ENCODE peak calls at places on chromosome 19, in six cellular contexts. G is HFF-Myc; R is stimulated activated CD8-positive, alpha-beta memory T cell treated with anti-CD3 and anti-CD28 coated beads, Interleukin-4, amount 100 ng/mL, for 1 hour; I is H9; C is activated naive CD4-positive, alpha-beta T cell treated with anti-CD3 and anti-CD28 coated beads, Interleukin-2, amount 50 U/mL, for 72 hours; Z is AG10803. E is an unnamed sample.

GRCh38 chr19:50449236-50449899 is 16.7 kb downstream of the MYBPC2 start:
- DNase-seq in I (no peak), Z (no peak), G (no peak), R (no peak), C (no peak), E (no peak)

GRCh38 chr19:39381910-39382611 is 8.8 kb downstream of the PAF1 start:
- DNase-seq in C (no peak), G (no peak), R (no peak), Z (no peak), I (no peak), E (no peak)

GRCh38 chr19:6735181-6735891 is 2.0 kb downstream of the GPR108 start:
- DNase-seq in C (no peak), G (no peak), I (no peak), R (no peak), Z (no peak), E (no peak)

GRCh38 chr19:3618144-3618810 is 8.3 kb downstream of the CACTIN start:
- DNase-seq in R (peak), G (no peak), I (peak), C (peak), Z (peak), E (no peak)

GRCh38 chr19:1067341-1068103 is 555 bp downstream of the ARHGAP45 start:
- DNase-seq in I (no peak), Z (no peak), G (no peak), R (peak), C (no peak), E (no peak)

GRCh38 chr19:20371911-20372310 is 193.7 kb downstream of the ZNF737 start:
- DNase-seq in C (no peak), R (no peak), Z (no peak), G (no peak), I (no peak), E (no peak)

GRCh38 chr19:45423033-45423588 is 606 bp downstream of the ERCC1 start:
- DNase-seq in C (no peak), I (no peak), Z (no peak), G (no peak), R (peak), E (no peak)

GRCh38 chr19:5956728-5957127 is 21.2 kb downstream of the RANBP3 start:
- DNase-seq in R (no peak), C (no peak), G (no peak), Z (no peak), I (no peak), E (no peak)